ENCODE peak calls at places on chromosomes 1 and 21, in four cellular contexts. One of them, this sample, is unnamed.
A peak's percentile ranks its signal among the peaks of the same experiment; 100 is the strongest.

GRCh38 chr1:110672753-110673108 is 2.0 kb downstream of the KCNA3 start:
- DNase-seq in SK-N-SH: no peak
- DNase-seq in HepG2: no peak
- DNase-seq in GM12878: peak; percentile 37
- DNase-seq in this sample: no peak

GRCh38 chr1:44780583-44781121 is 5.3 kb downstream of the RPS8 start:
- DNase-seq in SK-N-SH: no peak
- DNase-seq in HepG2: no peak
- DNase-seq in GM12878: no peak
- DNase-seq in this sample: no peak

GRCh38 chr21:34845521-34846213 is 176.9 kb downstream of the CLIC6 start:
- DNase-seq in SK-N-SH: no peak
- DNase-seq in HepG2: no peak
- DNase-seq in GM12878: peak; percentile 60
- DNase-seq in this sample: no peak

GRCh38 chr1:99644302-99645004 is 1.5 kb upstream of the PALMD start:
- DNase-seq in SK-N-SH: no peak
- DNase-seq in HepG2: no peak
- DNase-seq in GM12878: peak; percentile 9
- DNase-seq in this sample: no peak

GRCh38 chr1:110633646-110634030 is 27.5 kb upstream of the KCNA2 start:
- DNase-seq in SK-N-SH: no peak
- DNase-seq in HepG2: no peak
- DNase-seq in GM12878: no peak
- DNase-seq in this sample: no peak

GRCh38 chr1:201221201-201221846 is 30.7 kb downstream of the IGFN1 start:
- DNase-seq in SK-N-SH: peak; percentile 29
- DNase-seq in HepG2: no peak
- DNase-seq in GM12878: no peak
- DNase-seq in this sample: no peak

GRCh38 chr1:73674945-73675561 is 522.9 kb downstream of the LRRIQ3 start:
- DNase-seq in SK-N-SH: peak; percentile 14
- DNase-seq in HepG2: no peak
- DNase-seq in GM12878: no peak
- DNase-seq in this sample: no peak

GRCh38 chr1:1756661-1757421 is 21.4 kb downstream of the NADK start:
- DNase-seq in SK-N-SH: no peak
- DNase-seq in HepG2: no peak
- DNase-seq in GM12878: no peak
- DNase-seq in this sample: no peak

GRCh38 chr1:185681034-185681633 is 53.1 kb upstream of the HMCN1 start:
- DNase-seq in SK-N-SH: peak; percentile 17
- DNase-seq in HepG2: peak; percentile 50
- DNase-seq in GM12878: peak; percentile 21
- DNase-seq in this sample: peak; percentile 56

GRCh38 chr1:95879498-95879897 is 645.5 kb downstream of the RWDD3 start:
- DNase-seq in SK-N-SH: no peak
- DNase-seq in HepG2: no peak
- DNase-seq in GM12878: no peak
- DNase-seq in this sample: no peak

GRCh38 chr1:9079980-9080703 is 10.7 kb upstream of the SLC2A5 start:
- DNase-seq in SK-N-SH: no peak
- DNase-seq in HepG2: no peak
- DNase-seq in GM12878: peak; percentile 89
- DNase-seq in this sample: no peak

GRCh38 chr1:109880961-109881894 is 29.4 kb upstream of the CSF1 start:
- DNase-seq in SK-N-SH: no peak
- DNase-seq in HepG2: no peak
- DNase-seq in GM12878: no peak
- DNase-seq in this sample: no peak

GRCh38 chr21:20739421-20739820 is 258.8 kb upstream of the NCAM2 start:
- DNase-seq in SK-N-SH: peak; percentile 17
- DNase-seq in HepG2: no peak
- DNase-seq in GM12878: no peak
- DNase-seq in this sample: no peak

GRCh38 chr1:16017461-16018303 is at the start of gene HSPB7:
- DNase-seq in SK-N-SH: peak; percentile 76
- DNase-seq in HepG2: no peak
- DNase-seq in GM12878: no peak
- DNase-seq in this sample: no peak

GRCh38 chr1:20199410-20199809 is 13.1 kb upstream of the PLA2G2C start:
- DNase-seq in SK-N-SH: no peak
- DNase-seq in HepG2: no peak
- DNase-seq in GM12878: no peak
- DNase-seq in this sample: no peak

GRCh38 chr1:224054611-224055010 is 59.3 kb upstream of the FBXO28 start:
- DNase-seq in SK-N-SH: no peak
- DNase-seq in HepG2: no peak
- DNase-seq in GM12878: no peak
- DNase-seq in this sample: no peak

GRCh38 chr1:13764933-13765332 is 64.9 kb downstream of the PRDM2 start:
- DNase-seq in SK-N-SH: no peak
- DNase-seq in HepG2: no peak
- DNase-seq in GM12878: no peak
- DNase-seq in this sample: no peak

GRCh38 chr1:32766328-32766972 is 50.7 kb downstream of the YARS1 start:
- DNase-seq in SK-N-SH: no peak
- DNase-seq in HepG2: no peak
- DNase-seq in GM12878: no peak
- DNase-seq in this sample: no peak

GRCh38 chr1:94819945-94820746 is at the start of gene SLC44A3:
- DNase-seq in SK-N-SH: peak; percentile 88
- DNase-seq in HepG2: peak; percentile 26
- DNase-seq in GM12878: no peak
- DNase-seq in this sample: peak; percentile 35

GRCh38 chr1:188302746-188303145 is 1474.0 kb downstream of the PLA2G4A start:
- DNase-seq in SK-N-SH: no peak
- DNase-seq in HepG2: no peak
- DNase-seq in GM12878: no peak
- DNase-seq in this sample: no peak

GRCh38 chr1:232773752-232774151 is 31.5 kb upstream of the MAP10 start:
- DNase-seq in SK-N-SH: no peak
- DNase-seq in HepG2: no peak
- DNase-seq in GM12878: no peak
- DNase-seq in this sample: no peak

GRCh38 chr1:56304975-56305374 is 274.4 kb downstream of the PLPP3 start:
- DNase-seq in SK-N-SH: no peak
- DNase-seq in HepG2: no peak
- DNase-seq in GM12878: no peak
- DNase-seq in this sample: no peak

GRCh38 chr1:221858758-221859157 is 116.9 kb upstream of the DUSP10 start:
- DNase-seq in SK-N-SH: no peak
- DNase-seq in HepG2: no peak
- DNase-seq in GM12878: no peak
- DNase-seq in this sample: no peak

GRCh38 chr1:63731117-63732043 is 42.4 kb upstream of the ROR1 start:
- DNase-seq in SK-N-SH: no peak
- DNase-seq in HepG2: no peak
- DNase-seq in GM12878: no peak
- DNase-seq in this sample: peak; percentile 76

GRCh38 chr21:34970126-34970525 is 79.0 kb downstream of the RUNX1 start:
- DNase-seq in SK-N-SH: no peak
- DNase-seq in HepG2: no peak
- DNase-seq in GM12878: no peak
- DNase-seq in this sample: no peak

GRCh38 chr1:37410815-37411214 is 63.6 kb upstream of the ZC3H12A start:
- DNase-seq in SK-N-SH: no peak
- DNase-seq in HepG2: peak; percentile 9
- DNase-seq in GM12878: no peak
- DNase-seq in this sample: no peak

GRCh38 chr1:97006044-97006676 is 284.6 kb downstream of the PTBP2 start:
- DNase-seq in SK-N-SH: no peak
- DNase-seq in HepG2: no peak
- DNase-seq in GM12878: peak; percentile 12
- DNase-seq in this sample: no peak

GRCh38 chr1:27372808-27373690 is 1.6 kb downstream of the FCN3 start:
- DNase-seq in SK-N-SH: peak; percentile 61
- DNase-seq in HepG2: no peak
- DNase-seq in GM12878: no peak
- DNase-seq in this sample: no peak

GRCh38 chr1:206514821-206515387 is 7.6 kb downstream of the RASSF5 start:
- DNase-seq in SK-N-SH: peak; percentile 41
- DNase-seq in HepG2: no peak
- DNase-seq in GM12878: no peak
- DNase-seq in this sample: no peak

GRCh38 chr1:23123528-23123927 is 45.1 kb downstream of the LUZP1 start:
- DNase-seq in SK-N-SH: no peak
- DNase-seq in HepG2: peak; percentile 33
- DNase-seq in GM12878: no peak
- DNase-seq in this sample: no peak

GRCh38 chr1:43276673-43277072 is 6.9 kb downstream of the TMEM125 start:
- DNase-seq in SK-N-SH: no peak
- DNase-seq in HepG2: peak; percentile 87
- DNase-seq in GM12878: no peak
- DNase-seq in this sample: no peak

GRCh38 chr1:12177999-12178441 is 11.2 kb downstream of the TNFRSF1B start:
- DNase-seq in SK-N-SH: peak; percentile 62
- DNase-seq in HepG2: no peak
- DNase-seq in GM12878: no peak
- DNase-seq in this sample: no peak

GRCh38 chr1:94045465-94046056 is 75.4 kb downstream of the ABCA4 start:
- DNase-seq in SK-N-SH: peak; percentile 72
- DNase-seq in HepG2: peak; percentile 83
- DNase-seq in GM12878: no peak
- DNase-seq in this sample: peak; percentile 93

GRCh38 chr1:20686878-20687725 is 25.9 kb upstream of the DDOST start:
- DNase-seq in SK-N-SH: peak; percentile 48
- DNase-seq in HepG2: no peak
- DNase-seq in GM12878: no peak
- DNase-seq in this sample: no peak

GRCh38 chr1:58815680-58816071 is 31.8 kb upstream of the JUN start:
- DNase-seq in SK-N-SH: peak; percentile 23
- DNase-seq in HepG2: peak; percentile 60
- DNase-seq in GM12878: no peak
- DNase-seq in this sample: peak; percentile 41

GRCh38 chr1:58816072-58816746 is 32.4 kb upstream of the JUN start:
- DNase-seq in SK-N-SH: peak; percentile 94
- DNase-seq in HepG2: peak; percentile 63
- DNase-seq in GM12878: peak; percentile 53
- DNase-seq in this sample: peak; percentile 66

GRCh38 chr1:58814251-58815068 is 30.6 kb upstream of the JUN start:
- DNase-seq in SK-N-SH: no peak
- DNase-seq in HepG2: no peak
- DNase-seq in GM12878: no peak
- DNase-seq in this sample: no peak

GRCh38 chr1:58813801-58814200 is 30.0 kb upstream of the JUN start:
- DNase-seq in SK-N-SH: no peak
- DNase-seq in HepG2: peak; percentile 65
- DNase-seq in GM12878: no peak
- DNase-seq in this sample: no peak

GRCh38 chr1:58815069-58815679 is 31.3 kb upstream of the JUN start:
- DNase-seq in SK-N-SH: peak; percentile 33
- DNase-seq in HepG2: peak; percentile 66
- DNase-seq in GM12878: peak; percentile 23
- DNase-seq in this sample: peak; percentile 94
- H3K27ac ChIP-seq in SK-N-SH: no peak overlapping the region
- H3K27ac ChIP-seq in HepG2: peak overlapping the region; percentile 63
- H3K27ac ChIP-seq in GM12878: peak overlapping the region; percentile 73
- H3K27ac ChIP-seq in this sample: peak overlapping the region; percentile 100

GRCh38 chr1:25743164-25744139 is 56.5 kb upstream of the SELENON start:
- DNase-seq in SK-N-SH: no peak
- DNase-seq in HepG2: no peak
- DNase-seq in GM12878: no peak
- DNase-seq in this sample: no peak
- TF ChIP-seq SMC3 in SK-N-SH: no peak
- TF ChIP-seq SMC3 in HepG2: no peak
- TF ChIP-seq SMC3 in GM12878: no peak
- TF ChIP-seq SMC3 in this sample: no peak

GRCh38 chr1:230262867-230263572 is 163.1 kb downstream of the PGBD5 start:
- DNase-seq in SK-N-SH: no peak
- DNase-seq in HepG2: no peak
- DNase-seq in GM12878: no peak
- DNase-seq in this sample: no peak
- TF ChIP-seq PBX3 in SK-N-SH: no peak
- TF ChIP-seq PBX3 in HepG2: no peak
- TF ChIP-seq PBX3 in GM12878: no peak
- TF ChIP-seq PBX3 in this sample: no peak

GRCh38 chr1:6396998-6397397 is 3.4 kb upstream of the ACOT7 start:
- DNase-seq in SK-N-SH: no peak
- DNase-seq in HepG2: no peak
- DNase-seq in GM12878: no peak
- DNase-seq in this sample: no peak

GRCh38 chr1:6389971-6390370 is 3.6 kb downstream of the ACOT7 start:
- DNase-seq in SK-N-SH: no peak
- DNase-seq in HepG2: no peak
- DNase-seq in GM12878: no peak
- DNase-seq in this sample: no peak

GRCh38 chr1:6392081-6392879 is 1.3 kb downstream of the ACOT7 start:
- DNase-seq in SK-N-SH: no peak
- DNase-seq in HepG2: peak; percentile 58
- DNase-seq in GM12878: no peak
- DNase-seq in this sample: no peak

GRCh38 chr1:6393400-6394187 is at the start of gene ACOT7:
- DNase-seq in SK-N-SH: peak; percentile 99
- DNase-seq in HepG2: peak; percentile 79
- DNase-seq in GM12878: peak; percentile 25
- DNase-seq in this sample: peak; percentile 89

DNA sequence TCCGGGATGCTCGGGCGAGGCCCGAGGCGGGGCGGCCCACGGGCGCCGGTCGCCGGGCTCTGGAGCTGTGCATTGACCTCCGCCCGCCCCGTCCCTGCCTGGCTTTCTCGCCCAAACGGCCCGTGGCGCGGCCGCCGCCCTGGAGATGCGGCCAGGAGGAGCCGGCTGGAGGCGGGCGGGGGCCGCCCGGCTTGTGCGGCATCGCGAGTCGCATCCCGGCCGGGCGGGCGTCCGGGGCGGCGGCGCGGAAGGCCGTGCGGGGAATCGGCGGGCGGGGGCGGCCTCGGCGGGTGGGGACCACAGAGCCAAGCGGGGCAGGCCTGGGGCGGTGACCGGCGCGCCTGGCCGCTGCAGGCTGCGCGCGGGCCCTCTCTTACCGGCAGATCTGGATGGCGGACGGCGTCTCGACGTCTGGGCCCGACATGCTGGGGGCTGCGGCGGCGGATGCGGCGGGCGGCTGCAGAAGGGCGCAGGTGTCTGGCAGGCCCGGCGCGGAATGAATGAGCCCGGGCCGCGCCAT is 627 bp downstream of the ACOT7 start:
- DNase-seq in SK-N-SH: no peak
- DNase-seq in HepG2: no peak
- DNase-seq in GM12878: no peak
- DNase-seq in this sample: no peak
- H3K27ac ChIP-seq in SK-N-SH: no peak overlapping the region
- H3K27ac ChIP-seq in HepG2: peak overlapping the region; percentile 16
- H3K27ac ChIP-seq in GM12878: peak overlapping the region; percentile 30
- H3K27ac ChIP-seq in this sample: peak overlapping the region; percentile 86

This sample was measured in A549.